ENCODE peak calls at places on chromosomes 12 and 14, in eight cellular contexts. A, B, R, V, H, X, L and S are unnamed samples.

GRCh38 chr12:63668028-63668799 is at the start of gene DPY19L2:
- DNase-seq in A (no peak), B (peak), R (peak), V (peak), H (peak), X (peak), L (peak), S (peak)

GRCh38 chr12:112236386-112236785 is 111.0 kb downstream of the TRAFD1 start:
- DNase-seq in A (no peak), B (no peak), R (no peak), V (no peak), H (no peak), X (no peak), L (no peak), S (no peak)

GRCh38 chr12:23621910-23622309 is 327.6 kb downstream of the SOX5 start:
- DNase-seq in A (no peak), B (no peak), R (no peak), V (no peak), H (no peak), X (no peak), L (no peak), S (peak)

GRCh38 chr12:47885012-47885501 is 19.7 kb downstream of the VDR start:
- DNase-seq in A (peak), B (no peak), R (no peak), V (no peak), H (no peak), X (no peak), L (no peak), S (no peak)

GRCh38 chr14:60700598-60700997 is 23.6 kb downstream of the SIX4 start:
- DNase-seq in A (no peak), B (no peak), R (no peak), V (no peak), H (no peak), X (no peak), L (no peak), S (no peak)

GRCh38 chr14:105495990-105496830 is 5.2 kb downstream of the TEDC1 start:
- DNase-seq in A (no peak), B (no peak), R (no peak), V (no peak), H (no peak), X (no peak), L (no peak), S (no peak)

GRCh38 chr12:96810057-96810456 is 97.0 kb upstream of the NEDD1 start:
- DNase-seq in A (no peak), B (no peak), R (no peak), V (peak), H (no peak), X (no peak), L (no peak), S (no peak)

GRCh38 chr14:95667251-95667693 is 19.0 kb upstream of the TCL1B start:
- DNase-seq in A (no peak), B (no peak), R (no peak), V (no peak), H (no peak), X (no peak), L (no peak), S (no peak)

DNA sequence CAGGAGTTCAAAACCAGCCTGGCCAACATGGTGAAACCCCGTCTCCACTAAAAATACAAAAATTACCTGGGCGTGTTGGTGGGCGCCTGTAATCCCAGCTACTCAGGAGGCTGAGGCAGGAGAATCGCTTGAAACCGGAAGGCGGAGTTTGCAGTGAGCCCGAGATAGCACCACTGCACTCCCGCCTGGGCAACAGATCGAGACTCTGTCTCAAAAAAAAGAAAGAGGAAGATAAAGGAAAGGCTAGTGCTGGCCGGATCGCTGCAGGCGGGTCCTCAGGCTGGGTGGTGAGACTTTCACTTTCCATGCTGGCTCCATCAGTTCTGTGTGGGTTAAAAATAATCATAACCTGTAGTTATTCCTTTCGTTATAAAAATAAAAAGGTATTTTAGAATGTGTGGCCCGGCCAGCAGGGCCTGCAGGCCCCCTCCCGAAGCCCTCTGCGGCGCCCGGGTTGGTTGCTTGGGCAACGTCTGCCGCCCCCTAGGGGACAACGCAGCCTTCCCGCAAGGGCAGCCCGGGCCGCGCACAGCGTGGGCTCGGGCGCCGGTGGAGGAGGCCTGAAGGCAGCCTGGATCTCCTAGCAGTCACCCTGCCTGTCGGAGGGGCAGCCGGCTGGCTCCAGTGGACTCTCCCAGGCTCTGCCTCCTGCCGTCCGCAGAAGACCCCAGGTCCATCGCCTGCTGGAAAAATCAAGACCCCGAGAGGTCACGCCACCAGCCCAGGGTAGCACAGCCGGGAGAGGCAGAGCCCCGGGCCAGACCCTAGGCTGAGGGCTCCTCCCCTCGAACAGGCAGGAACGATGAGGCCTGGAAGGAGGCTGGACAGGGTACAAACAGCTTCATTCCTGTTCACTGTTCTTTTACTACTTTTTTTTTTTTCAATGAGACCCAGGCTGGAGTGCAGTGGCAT is 5.0 kb upstream of the SLC25A47 start:
- DNase-seq in A (no peak), B (no peak), R (peak), V (peak), H (peak), X (peak), L (peak), S (peak)
- TF ChIP-seq EP300 in A (no peak), B (no peak), R (peak), V (no peak), H (no peak), X (no peak), L (no peak), S (no peak)

GRCh38 chr12:106134294-106134949 is 4.3 kb downstream of the NUAK1 start:
- DNase-seq in A (no peak), B (no peak), R (no peak), V (no peak), H (no peak), X (no peak), L (no peak), S (no peak)

GRCh38 chr12:106136263-106136662 is 2.5 kb downstream of the NUAK1 start:
- DNase-seq in A (no peak), B (peak), R (peak), V (peak), H (peak), X (peak), L (peak), S (peak)

GRCh38 chr12:106135075-106135474 is 3.7 kb downstream of the NUAK1 start:
- DNase-seq in A (no peak), B (no peak), R (no peak), V (no peak), H (no peak), X (no peak), L (no peak), S (no peak)

GRCh38 chr12:106137456-106138278 is 1.1 kb downstream of the NUAK1 start:
- DNase-seq in A (no peak), B (no peak), R (no peak), V (no peak), H (no peak), X (no peak), L (no peak), S (no peak)

GRCh38 chr12:106135781-106136180 is 3.0 kb downstream of the NUAK1 start:
- DNase-seq in A (no peak), B (no peak), R (no peak), V (peak), H (no peak), X (no peak), L (no peak), S (no peak)
- H3K4me3 ChIP-seq in A (no peak), B (peak), R (no peak), V (peak), H (peak), X (no peak), L (no peak), S (peak)

GRCh38 chr14:22152901-22153300 is 436.1 kb downstream of the DAD1 start:
- DNase-seq in A (no peak), B (no peak), R (no peak), V (no peak), H (no peak), X (peak), L (no peak), S (no peak)
- TF ChIP-seq EP300 in A (no peak), B (no peak), R (no peak), V (no peak), H (no peak), X (no peak), L (no peak), S (no peak)

GRCh38 chr14:41072776-41073175 is 533.9 kb upstream of the LRFN5 start:
- DNase-seq in A (no peak), B (no peak), R (no peak), V (no peak), H (no peak), X (no peak), L (no peak), S (no peak)

GRCh38 chr14:41073544-41073943 is 533.1 kb upstream of the LRFN5 start:
- DNase-seq in A (no peak), B (no peak), R (no peak), V (no peak), H (no peak), X (no peak), L (no peak), S (no peak)

GRCh38 chr14:41071351-41071750 is 535.3 kb upstream of the LRFN5 start:
- DNase-seq in A (no peak), B (no peak), R (no peak), V (no peak), H (no peak), X (no peak), L (no peak), S (no peak)
- H3K4me3 ChIP-seq in A (no peak), B (no peak), R (no peak), V (no peak), H (no peak), X (no peak), L (no peak), S (no peak)

DNA sequence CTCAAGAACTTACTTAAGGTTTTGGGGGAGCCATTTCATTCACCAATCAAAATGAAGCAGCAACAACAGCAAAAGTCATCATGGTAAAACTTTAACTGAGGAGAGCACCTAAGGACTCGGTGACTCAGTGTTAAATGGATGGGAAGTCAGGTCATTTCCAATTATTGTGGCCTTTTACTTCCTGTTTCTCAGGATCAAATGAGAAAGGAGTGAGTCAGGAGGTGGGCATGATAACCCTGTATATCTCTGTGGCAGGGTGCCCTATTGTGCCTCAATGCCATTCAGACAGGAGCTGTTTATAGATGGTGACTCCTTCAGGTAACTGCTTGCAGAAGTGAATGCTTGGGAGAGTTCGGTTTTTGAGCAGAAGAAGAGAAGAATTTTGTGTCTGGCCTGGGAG is 135.5 kb upstream of the CPM start:
- DNase-seq in A (no peak), B (no peak), R (no peak), V (peak), H (no peak), X (peak), L (no peak), S (no peak)
- TF ChIP-seq EP300 in A (no peak), B (no peak), R (no peak), V (no peak), H (no peak), X (no peak), L (no peak), S (peak)

DNA sequence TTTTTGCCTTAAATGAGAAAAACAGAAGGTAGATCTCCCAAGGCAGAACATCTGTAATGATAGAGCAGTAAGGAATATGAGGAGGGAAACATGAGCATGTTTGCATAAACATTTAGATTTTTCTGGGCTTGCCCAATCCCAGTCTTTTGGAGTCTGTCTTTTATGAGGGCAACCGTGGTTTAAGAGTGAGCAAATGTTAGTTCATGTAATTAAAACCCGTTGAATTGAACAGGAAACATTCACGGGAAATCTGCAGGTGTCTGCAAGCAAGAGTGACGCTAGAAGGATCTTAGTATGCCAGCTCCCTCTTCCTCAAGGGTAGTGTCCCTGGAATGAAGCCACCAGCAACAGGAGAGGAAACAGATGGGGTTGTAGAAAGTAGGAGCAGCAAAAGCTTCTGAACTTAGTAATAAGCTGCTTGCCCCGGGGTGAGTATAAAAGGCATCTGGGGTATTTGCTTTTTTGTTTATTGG is 79.4 kb downstream of the ARF6 start:
- DNase-seq in A (no peak), B (no peak), R (peak), V (peak), H (no peak), X (peak), L (no peak), S (no peak)
- H3K4me3 ChIP-seq in A (peak), B (peak), R (no peak), V (peak), H (no peak), X (peak), L (no peak), S (no peak)

DNA sequence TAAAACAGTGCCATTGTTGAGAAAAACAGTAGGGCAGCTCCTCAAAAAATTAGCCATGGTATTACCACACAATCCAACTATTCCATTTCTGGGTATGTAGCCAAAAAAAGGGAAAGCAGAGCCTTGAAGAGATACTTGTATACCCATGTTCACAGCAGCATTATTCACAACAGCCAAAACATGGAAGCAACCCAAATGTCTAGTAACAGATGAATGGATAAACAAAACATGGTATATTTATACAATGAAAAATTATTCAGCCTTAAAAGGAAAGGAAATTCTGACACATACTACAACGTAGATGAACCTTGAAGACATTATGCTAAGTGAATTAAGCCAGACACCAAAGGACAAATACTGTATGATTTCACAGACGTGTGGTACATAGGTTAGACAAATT is 67.6 kb upstream of the GNG2 start:
- DNase-seq in A (no peak), B (no peak), R (no peak), V (no peak), H (no peak), X (no peak), L (no peak), S (no peak)
- TF ChIP-seq EP300 in A (no peak), B (no peak), R (no peak), V (no peak), H (no peak), X (peak), L (peak), S (no peak)

GRCh38 chr12:108637222-108637621 is 3.5 kb upstream of the SELPLG start:
- DNase-seq in A (no peak), B (no peak), R (no peak), V (no peak), H (no peak), X (no peak), L (no peak), S (no peak)

GRCh38 chr12:108635997-108636808 is 2.5 kb upstream of the SELPLG start:
- DNase-seq in A (no peak), B (no peak), R (no peak), V (no peak), H (no peak), X (no peak), L (no peak), S (no peak)

GRCh38 chr12:108637631-108638030 is 3.9 kb upstream of the SELPLG start:
- DNase-seq in A (no peak), B (peak), R (no peak), V (no peak), H (no peak), X (no peak), L (peak), S (no peak)

GRCh38 chr12:108638997-108639822 is 5.5 kb upstream of the SELPLG start:
- DNase-seq in A (no peak), B (no peak), R (no peak), V (no peak), H (no peak), X (no peak), L (no peak), S (no peak)

DNA sequence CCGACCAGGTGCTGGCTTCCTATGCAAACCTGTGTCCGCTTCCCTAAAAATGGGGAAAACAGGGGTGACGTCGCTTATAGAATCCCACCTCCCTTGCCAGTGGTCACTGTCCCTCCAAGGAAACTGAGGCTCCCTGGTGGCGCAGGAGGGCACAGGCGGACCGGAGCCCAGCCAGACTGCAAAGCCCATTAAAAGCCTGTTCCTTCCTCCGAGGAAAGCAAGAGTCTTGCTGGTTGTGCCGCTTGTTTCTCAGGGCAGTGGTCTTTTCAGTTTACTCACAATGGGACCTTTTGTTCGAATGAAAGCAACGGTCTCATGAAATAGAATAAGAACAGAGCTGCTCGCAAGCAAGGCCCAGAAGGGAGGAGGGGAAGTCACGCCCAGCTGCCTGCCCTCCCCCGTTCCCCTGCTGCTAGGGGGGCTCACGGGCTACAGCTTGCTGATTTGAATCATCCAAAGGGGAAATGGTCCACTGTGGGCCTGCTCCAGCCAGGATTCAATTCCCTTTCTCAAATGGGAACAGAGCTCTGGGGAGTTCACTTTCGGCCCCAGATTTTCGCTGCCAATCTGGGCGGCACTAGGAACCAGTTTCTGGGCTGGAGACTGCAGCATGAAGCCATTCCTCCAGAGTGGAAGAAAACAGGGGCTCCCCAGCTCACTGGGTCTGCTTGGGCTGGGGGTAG is 4.6 kb upstream of the SELPLG start:
- DNase-seq in A (no peak), B (peak), R (no peak), V (no peak), H (no peak), X (peak), L (peak), S (no peak)
- H3K4me3 ChIP-seq in A (peak), B (no peak), R (no peak), V (no peak), H (no peak), X (no peak), L (no peak), S (no peak)

GRCh38 chr12:76634074-76634570 is 74.6 kb upstream of the OSBPL8 start:
- DNase-seq in A (no peak), B (no peak), R (no peak), V (no peak), H (no peak), X (no peak), L (no peak), S (peak)

GRCh38 chr12:76639646-76640045 is 80.1 kb upstream of the OSBPL8 start:
- DNase-seq in A (no peak), B (no peak), R (no peak), V (no peak), H (no peak), X (no peak), L (no peak), S (no peak)

GRCh38 chr12:76633415-76633814 is 73.8 kb upstream of the OSBPL8 start:
- DNase-seq in A (no peak), B (no peak), R (no peak), V (no peak), H (no peak), X (no peak), L (no peak), S (peak)

GRCh38 chr12:76637807-76638206 is 78.2 kb upstream of the OSBPL8 start:
- DNase-seq in A (no peak), B (no peak), R (no peak), V (no peak), H (no peak), X (no peak), L (no peak), S (no peak)

DNA sequence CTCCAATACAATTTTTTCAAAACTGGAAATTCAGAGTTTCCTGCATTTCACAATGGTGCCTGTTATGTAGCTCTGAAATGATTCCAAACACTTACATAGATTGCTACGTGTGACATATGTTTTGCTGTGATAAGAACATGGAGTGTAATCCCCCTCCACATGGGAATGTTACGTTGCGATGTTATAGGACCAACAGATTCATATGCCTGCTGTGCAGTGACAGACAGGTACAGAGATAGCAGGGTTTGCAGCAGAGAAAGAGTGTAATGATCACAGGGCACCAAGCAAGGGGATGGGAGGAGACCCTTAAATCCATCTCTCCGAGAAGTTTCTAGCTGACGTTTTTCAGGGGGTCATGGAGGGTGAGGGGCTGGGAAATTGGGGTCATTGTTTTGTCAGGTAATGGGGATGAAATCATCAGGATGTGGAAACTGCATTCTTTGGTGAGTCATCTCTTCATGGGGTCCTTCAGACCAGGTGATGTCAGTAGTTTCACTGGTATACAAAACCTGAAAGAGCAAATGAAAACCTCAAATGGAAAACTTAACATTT is 76.6 kb upstream of the OSBPL8 start:
- DNase-seq in A (no peak), B (no peak), R (no peak), V (no peak), H (no peak), X (no peak), L (no peak), S (no peak)
- TF ChIP-seq EP300 in A (no peak), B (no peak), R (no peak), V (no peak), H (no peak), X (no peak), L (no peak), S (no peak)